ENCODE peak calls at places on chromosomes 7 and 10, in six cellular contexts. B, C, Q, N, Y and M are unnamed samples.

GRCh38 chr7:28956608-28957063 is 1.5 kb downstream of the TRIL start:
- DNase-seq in B (peak), C (peak), Q (peak), N (peak), Y (peak), M (peak)

GRCh38 chr10:67663449-67664087 is 32.4 kb downstream of the CTNNA3 start:
- DNase-seq in B (no peak), C (no peak), Q (no peak), N (no peak), Y (no peak), M (no peak)

GRCh38 chr10:71316081-71316785 is 2.8 kb upstream of the SLC29A3 start:
- DNase-seq in B (peak), C (peak), Q (no peak), N (peak), Y (no peak), M (no peak)

GRCh38 chr7:20358106-20358505 is 27.4 kb downstream of the ITGB8 start:
- DNase-seq in B (no peak), C (no peak), Q (no peak), N (no peak), Y (no peak), M (no peak)

GRCh38 chr7:115226410-115226809 is 304.5 kb downstream of the MDFIC start:
- DNase-seq in B (no peak), C (no peak), Q (no peak), N (no peak), Y (no peak), M (no peak)

GRCh38 chr7:40437936-40438634 is 303.3 kb downstream of the SUGCT start:
- DNase-seq in B (no peak), C (peak), Q (no peak), N (peak), Y (no peak), M (peak)

GRCh38 chr10:60495357-60495756 is 105.7 kb upstream of the ANK3 start:
- DNase-seq in B (no peak), C (peak), Q (peak), N (peak), Y (peak), M (peak)

GRCh38 chr10:6045600-6046457 is 16.3 kb downstream of the IL2RA start:
- DNase-seq in B (no peak), C (no peak), Q (no peak), N (no peak), Y (no peak), M (no peak)

GRCh38 chr7:77903597-77903996 is 105.0 kb downstream of the PHTF2 start:
- DNase-seq in B (no peak), C (peak), Q (peak), N (peak), Y (no peak), M (peak)

DNA sequence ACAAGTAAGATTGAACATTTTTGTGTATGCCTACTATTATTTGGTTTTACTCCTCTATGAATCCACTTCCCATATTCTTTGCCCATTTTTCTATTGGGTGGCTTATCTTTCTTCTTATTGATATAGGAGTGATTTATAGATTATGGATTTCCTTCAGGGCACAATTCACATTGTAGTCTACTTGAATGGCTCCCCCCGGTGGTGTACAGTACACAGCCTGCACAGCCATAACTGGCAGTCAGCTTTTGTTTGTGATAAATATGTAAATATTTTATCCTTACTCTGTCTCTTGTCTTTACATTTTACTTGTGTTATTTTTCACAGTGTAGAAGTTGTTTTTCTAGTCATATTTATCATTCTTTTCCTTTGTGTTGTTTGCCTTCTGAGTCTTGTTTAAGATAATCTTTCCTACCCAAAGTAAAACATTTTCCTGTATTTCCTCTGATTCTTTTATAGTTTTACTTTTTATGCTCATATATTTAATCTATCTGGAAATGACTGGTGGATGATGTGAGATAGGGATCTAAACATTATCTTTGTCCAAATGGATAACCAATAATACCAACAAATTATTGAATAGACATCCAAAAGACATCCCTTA is 23.9 kb upstream of the CALD1 start:
- DNase-seq in B (peak), C (peak), Q (peak), N (no peak), Y (no peak), M (peak)
- H2AFZ ChIP-seq in B (no peak), C (peak), Q (no peak), N (no peak), Y (no peak), M (no peak)

GRCh38 chr7:74622228-74622749 is 35.2 kb upstream of the GTF2I start:
- DNase-seq in B (no peak), C (no peak), Q (no peak), N (no peak), Y (no peak), M (no peak)

GRCh38 chr7:74623135-74623534 is 34.4 kb upstream of the GTF2I start:
- DNase-seq in B (no peak), C (no peak), Q (no peak), N (no peak), Y (no peak), M (no peak)

GRCh38 chr7:74615933-74616780 is 41.4 kb upstream of the GTF2I start:
- DNase-seq in B (no peak), C (no peak), Q (no peak), N (no peak), Y (no peak), M (no peak)

DNA sequence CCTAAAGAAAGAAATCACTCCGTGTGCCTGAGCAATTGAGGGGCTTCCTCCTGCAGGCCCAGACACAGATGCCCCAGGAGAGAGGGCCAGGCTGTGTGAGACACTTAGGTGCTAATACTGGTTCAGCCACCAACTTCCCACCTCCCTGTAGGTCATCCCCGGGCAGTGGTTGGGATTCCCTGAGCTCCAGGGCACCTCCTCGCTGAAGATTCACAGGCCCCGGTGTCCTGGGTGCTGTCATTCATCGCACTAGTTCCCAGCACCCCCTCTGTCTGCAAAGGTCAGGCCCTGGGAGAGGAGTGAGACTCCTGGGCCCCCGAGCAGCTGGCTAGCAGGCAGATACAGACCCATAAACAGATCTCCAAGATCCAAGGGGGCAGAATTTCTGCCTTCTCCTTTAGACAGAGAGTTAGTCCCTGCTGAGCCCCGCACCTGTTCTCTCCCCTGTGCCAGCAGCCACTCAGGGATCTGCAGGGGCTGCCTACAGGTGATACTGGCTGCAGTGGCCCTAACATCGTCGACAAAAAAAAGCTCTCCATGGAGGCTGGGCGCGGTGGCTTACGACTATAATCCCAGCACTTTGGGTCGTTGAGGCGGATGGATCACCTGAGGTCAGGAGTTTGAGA is 38.2 kb upstream of the GTF2I start:
- DNase-seq in B (no peak), C (no peak), Q (no peak), N (no peak), Y (no peak), M (no peak)
- H3K4me2 ChIP-seq in B (no peak), C (no peak), Q (no peak), N (no peak), Y (no peak), M (no peak)

DNA sequence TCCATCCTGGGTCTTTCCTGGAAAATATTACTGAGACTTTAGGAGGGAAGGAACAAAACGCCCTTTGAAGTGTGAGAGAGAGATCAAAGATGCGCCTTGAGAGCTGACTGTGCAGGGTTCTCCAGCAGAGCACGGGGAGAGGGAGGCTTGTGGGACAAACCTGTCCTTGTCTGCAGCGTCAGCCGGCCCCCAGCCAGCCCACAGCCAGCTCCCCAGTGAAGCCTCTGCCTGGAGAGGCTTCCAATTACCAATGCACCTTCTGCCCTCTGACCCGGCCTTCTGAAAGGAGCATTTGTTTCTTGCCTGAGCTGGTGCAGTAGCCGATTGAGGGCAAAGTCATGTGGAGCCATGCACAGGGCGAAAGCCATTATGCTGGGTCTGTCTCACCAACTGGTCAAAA is 268.8 kb downstream of the KLF6 start:
- DNase-seq in B (no peak), C (no peak), Q (no peak), N (no peak), Y (no peak), M (no peak)
- H2AFZ ChIP-seq in B (no peak), C (peak), Q (no peak), N (no peak), Y (no peak), M (no peak)

GRCh38 chr10:100519321-100520051 is at the start of gene SEC31B:
- DNase-seq in B (peak), C (peak), Q (no peak), N (no peak), Y (no peak), M (peak)
- H3K4me2 ChIP-seq in B (peak), C (peak), Q (no peak), N (peak), Y (peak), M (peak)